ENCODE peak calls at places on chromosomes 12 and 14, in four cellular contexts. E, L, F and B are unnamed samples.
A peak's percentile ranks its signal among the peaks of the same experiment; 100 is the strongest.

GRCh38 chr12:65280306-65280705 is 1.8 kb downstream of the MSRB3 start:
- DNase-seq in E (no peak), L (peak; percentile 43), F (peak; percentile 24), B (no peak)

GRCh38 chr12:104006929-104007328 is 41.3 kb downstream of the TDG start:
- DNase-seq in E (no peak), L (peak; percentile 81), F (peak; percentile 85), B (no peak)

GRCh38 chr14:20343855-20344205 is 395 bp downstream of the PARP2 start:
- DNase-seq in E (no peak), L (peak; percentile 73), F (peak; percentile 48), B (no peak)

GRCh38 chr14:80606347-80606772 is 335.2 kb downstream of the CEP128 start:
- DNase-seq in E (no peak), L (no peak), F (no peak), B (no peak)

GRCh38 chr12:25252946-25253345 is 2.2 kb upstream of the KRAS start:
- DNase-seq in E (no peak), L (no peak), F (no peak), B (no peak)

GRCh38 chr12:12365931-12366431 is 9.1 kb downstream of the BORCS5 start:
- DNase-seq in E (no peak), L (peak; percentile 49), F (peak; percentile 59), B (no peak)

GRCh38 chr14:103346286-103346685 is 12.2 kb downstream of the EIF5 start:
- DNase-seq in E (no peak), L (peak; percentile 33), F (peak; percentile 40), B (no peak)

GRCh38 chr14:66624319-66624937 is 116.5 kb downstream of the GPHN start:
- DNase-seq in E (peak; percentile 40), L (peak; percentile 77), F (peak; percentile 69), B (peak; percentile 55)

GRCh38 chr12:48151103-48151771 is 6.1 kb downstream of the ASB8 start:
- DNase-seq in E (no peak), L (no peak), F (no peak), B (no peak)

GRCh38 chr12:50061172-50061571 is 3.8 kb downstream of the ASIC1 start:
- DNase-seq in E (no peak), L (no peak), F (no peak), B (no peak)

GRCh38 chr12:124694250-124694649 is 126.8 kb upstream of the NCOR2 start:
- DNase-seq in E (no peak), L (no peak), F (no peak), B (no peak)

GRCh38 chr12:40692617-40693502 is 621 bp downstream of the CNTN1 start:
- DNase-seq in E (peak; percentile 20), L (peak; percentile 36), F (no peak), B (peak; percentile 66)

GRCh38 chr12:41919526-41920305 is 225.0 kb downstream of the GXYLT1 start:
- DNase-seq in E (no peak), L (no peak), F (no peak), B (no peak)

GRCh38 chr12:122845041-122845864 is 10.0 kb downstream of the HIP1R start:
- DNase-seq in E (no peak), L (no peak), F (no peak), B (peak; percentile 43)

GRCh38 chr14:68781161-68782021 is 11.5 kb downstream of the ZFP36L1 start:
- DNase-seq in E (no peak), L (no peak), F (no peak), B (no peak)

GRCh38 chr14:60094306-60094897 is 2.7 kb downstream of the PCNX4 start:
- DNase-seq in E (no peak), L (peak; percentile 22), F (peak; percentile 70), B (peak; percentile 61)

GRCh38 chr12:51222461-51222860 is 4.6 kb upstream of the POU6F1 start:
- DNase-seq in E (no peak), L (no peak), F (no peak), B (no peak)

GRCh38 chr12:120196363-120196762 is 1.8 kb upstream of the GCN1 start:
- DNase-seq in E (no peak), L (no peak), F (no peak), B (no peak)

GRCh38 chr12:115070313-115070712 is 386.3 kb upstream of the TBX3 start:
- DNase-seq in E (no peak), L (peak; percentile 50), F (peak; percentile 16), B (no peak)

GRCh38 chr12:121810234-121810817 is 6.5 kb downstream of the SETD1B start:
- DNase-seq in E (no peak), L (no peak), F (no peak), B (no peak)

GRCh38 chr12:121812320-121812871 is 8.6 kb downstream of the SETD1B start:
- DNase-seq in E (peak; percentile 58), L (peak; percentile 87), F (peak; percentile 64), B (peak; percentile 91)

GRCh38 chr12:121809712-121810116 is 5.9 kb downstream of the SETD1B start:
- DNase-seq in E (no peak), L (no peak), F (no peak), B (no peak)

GRCh38 chr12:121811434-121812319 is 7.9 kb downstream of the SETD1B start:
- DNase-seq in E (peak; percentile 80), L (peak; percentile 86), F (peak; percentile 66), B (peak; percentile 80)

DNA sequence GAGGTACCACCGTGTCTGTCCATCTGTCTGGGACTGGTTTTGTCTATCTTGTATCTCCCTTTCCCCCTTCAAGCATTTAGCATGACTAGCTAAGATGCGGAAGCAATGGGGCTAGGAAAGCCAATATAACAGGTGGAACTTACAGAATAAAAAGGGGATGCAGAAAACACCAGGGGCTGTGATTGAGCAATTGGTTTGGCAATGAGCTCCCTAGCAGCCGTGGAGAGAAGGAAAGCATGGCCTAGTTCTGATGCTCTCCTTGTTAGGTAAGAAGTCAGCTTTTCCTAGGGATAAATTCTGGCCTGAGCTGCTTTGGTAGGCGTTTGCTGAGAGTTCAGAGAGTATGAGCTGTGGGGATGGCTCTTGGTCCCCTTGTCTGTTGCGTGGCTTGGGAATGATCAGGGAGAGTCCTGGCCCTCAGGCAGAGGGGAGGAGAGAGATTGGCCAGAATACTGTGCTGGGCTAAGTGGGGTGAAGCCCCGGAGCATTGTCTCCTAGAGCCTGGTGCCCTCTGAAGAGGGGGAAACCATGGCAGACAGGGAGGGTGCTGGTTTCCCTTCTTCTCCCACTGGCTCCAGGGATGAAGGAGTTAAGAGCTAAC is 7.1 kb downstream of the SETD1B start:
- DNase-seq in E (no peak), L (peak; percentile 33), F (no peak), B (no peak)
- H3K27ac ChIP-seq in E (peak overlapping the region; percentile 25), L (peak overlapping the region; percentile 64), F (peak overlapping the region; percentile 58), B (no peak overlapping the region)

DNA sequence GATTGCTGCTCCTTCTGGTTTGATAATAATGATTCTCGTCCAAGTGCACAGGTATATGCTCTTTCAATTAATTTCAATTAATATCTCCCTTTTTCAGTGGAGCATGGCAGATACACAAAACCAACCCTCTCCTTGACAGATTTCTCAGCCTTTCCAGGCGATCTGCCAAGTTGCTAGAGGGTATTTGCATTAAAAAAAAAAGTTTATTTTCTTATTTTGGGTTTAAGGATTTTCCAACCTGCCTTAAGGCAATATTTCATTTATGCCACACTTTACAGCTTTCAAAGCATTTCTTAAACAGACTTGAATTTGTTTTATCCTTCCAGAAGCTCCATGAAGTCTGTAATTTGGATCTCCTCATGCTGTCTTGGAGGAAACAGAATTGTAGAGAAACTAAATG is 2.1 kb downstream of the DGLUCY start:
- DNase-seq in E (no peak), L (no peak), F (peak; percentile 30), B (no peak)
- H3K4me2 ChIP-seq in E (no peak overlapping the region), L (peak overlapping the region; percentile 97), F (no peak overlapping the region), B (no peak overlapping the region)

GRCh38 chr14:89721991-89722390 is 232.5 kb downstream of the EFCAB11 start:
- DNase-seq in E (no peak), L (peak; percentile 10), F (no peak), B (no peak)
- H3K27ac ChIP-seq in E (no peak overlapping the region), L (no peak overlapping the region), F (no peak overlapping the region), B (no peak overlapping the region)

GRCh38 chr12:109767456-109767855 is 53.8 kb downstream of the FAM222A start:
- DNase-seq in E (no peak), L (no peak), F (no peak), B (no peak)
- H3K4me2 ChIP-seq in E (no peak overlapping the region), L (no peak overlapping the region), F (no peak overlapping the region), B (no peak overlapping the region)

GRCh38 chr12:117024961-117025480 is 74.2 kb downstream of the TESC start:
- DNase-seq in E (no peak), L (no peak), F (no peak), B (peak; percentile 23)
- H3K27ac ChIP-seq in E (no peak overlapping the region), L (no peak overlapping the region), F (no peak overlapping the region), B (no peak overlapping the region)

DNA sequence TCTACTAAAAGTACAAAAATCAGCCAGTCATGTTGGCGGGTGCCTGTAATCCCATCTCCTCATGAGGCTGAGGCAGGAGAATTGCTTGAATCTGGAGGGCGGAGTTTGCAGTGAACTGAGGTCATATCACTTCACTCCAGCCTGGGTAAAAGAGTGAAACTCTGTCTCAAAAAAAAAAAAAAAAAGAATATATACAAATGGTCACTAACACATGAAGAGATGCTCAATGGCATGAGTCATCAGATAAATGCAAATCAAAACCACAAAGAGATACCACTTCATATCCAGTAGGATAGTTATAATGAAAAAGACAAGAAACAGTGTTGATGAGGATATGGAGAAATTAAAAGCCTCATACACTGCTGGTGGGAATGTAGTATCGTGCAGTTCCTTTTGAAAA is 33.6 kb upstream of the METAP2 start:
- DNase-seq in E (no peak), L (peak; percentile 17), F (peak; percentile 67), B (no peak)
- H3K4me2 ChIP-seq in E (no peak overlapping the region), L (no peak overlapping the region), F (peak overlapping the region; percentile 47), B (no peak overlapping the region)

GRCh38 chr14:100640481-100641273 is 53.5 kb upstream of the BEGAIN start:
- DNase-seq in E (no peak), L (no peak), F (peak; percentile 28), B (no peak)
- H3K27ac ChIP-seq in E (no peak overlapping the region), L (no peak overlapping the region), F (no peak overlapping the region), B (no peak overlapping the region)

DNA sequence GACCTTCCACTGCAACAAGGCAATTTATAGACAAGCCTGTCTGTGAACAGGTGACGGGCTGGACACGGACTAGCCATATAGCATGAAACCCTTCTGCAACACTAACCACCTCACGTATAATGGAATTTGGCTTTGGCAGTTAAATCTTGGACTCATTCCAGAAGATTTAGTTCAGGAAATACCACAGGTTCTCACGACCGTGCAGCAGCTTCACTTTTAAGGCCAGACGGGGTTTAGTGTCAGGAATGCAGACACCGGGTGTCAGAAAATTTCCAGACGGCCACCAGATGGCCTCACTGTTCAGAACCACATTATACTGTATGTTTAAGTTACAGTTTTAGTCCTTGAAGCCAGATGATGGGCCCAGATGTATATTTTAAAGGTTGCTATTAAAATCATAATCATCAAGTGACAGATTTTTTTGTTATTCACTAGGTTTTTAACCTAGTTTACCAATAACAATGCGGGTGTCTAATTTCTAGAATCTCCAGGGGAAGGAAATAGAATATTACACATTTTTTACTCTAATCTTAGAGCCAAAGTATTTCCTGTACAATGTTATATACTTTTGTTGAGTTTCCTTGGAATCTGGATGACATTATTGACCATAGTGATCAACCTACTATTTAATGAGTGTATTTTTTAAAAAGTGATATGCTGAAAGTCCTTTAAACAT is 90.5 kb upstream of the TMPO start:
- DNase-seq in E (peak; percentile 37), L (peak; percentile 77), F (peak; percentile 73), B (peak; percentile 70)
- H3K4me2 ChIP-seq in E (no peak overlapping the region), L (no peak overlapping the region), F (no peak overlapping the region), B (no peak overlapping the region)

GRCh38 chr14:72560331-72560730 is 333.6 kb downstream of the DPF3 start:
- DNase-seq in E (no peak), L (peak; percentile 42), F (no peak), B (no peak)

GRCh38 chr14:72560856-72561493 is 332.9 kb downstream of the DPF3 start:
- DNase-seq in E (no peak), L (no peak), F (no peak), B (no peak)

GRCh38 chr14:72559669-72560068 is 334.2 kb downstream of the DPF3 start:
- DNase-seq in E (no peak), L (no peak), F (no peak), B (no peak)

GRCh38 chr14:72559227-72559626 is 334.7 kb downstream of the DPF3 start:
- DNase-seq in E (no peak), L (no peak), F (no peak), B (no peak)

GRCh38 chr14:72558721-72559120 is 335.2 kb downstream of the DPF3 start:
- DNase-seq in E (no peak), L (peak; percentile 71), F (peak; percentile 56), B (no peak)
- H3K27ac ChIP-seq in E (no peak overlapping the region), L (no peak overlapping the region), F (no peak overlapping the region), B (no peak overlapping the region)